ENCODE peak calls at places on chromosomes 7 and 10, in seven cellular contexts. Y is GM12891, Q is stomach, M is K562, H is transverse colon, W is spleen, E is GM23338. O is an unnamed sample.

GRCh38 chr7:5598769-5599371 is 175.2 kb upstream of the TNRC18 start:
- DNase-seq in Y (no peak), Q (no peak), M (peak), H (peak), W (no peak), E (peak), O (no peak)

GRCh38 chr7:131629203-131629871 is 72.9 kb upstream of the PODXL start:
- DNase-seq in Y (no peak), Q (no peak), M (no peak), H (no peak), W (no peak), E (no peak), O (no peak)

GRCh38 chr10:30647089-30647488 is 17.5 kb upstream of the LYZL2 start:
- DNase-seq in Y (no peak), Q (no peak), M (no peak), H (no peak), W (no peak), E (no peak), O (no peak)

GRCh38 chr10:58976254-58976653 is 200.2 kb upstream of the PHYHIPL start:
- DNase-seq in Y (no peak), Q (no peak), M (no peak), H (no peak), W (no peak), E (no peak), O (no peak)

GRCh38 chr7:155680124-155680523 is 35.7 kb downstream of the RBM33 start:
- DNase-seq in Y (no peak), Q (no peak), M (no peak), H (no peak), W (no peak), E (no peak), O (no peak)

GRCh38 chr10:3213174-3213573 is 40.6 kb upstream of the PITRM1 start:
- DNase-seq in Y (no peak), Q (no peak), M (no peak), H (peak), W (no peak), E (no peak), O (no peak)

GRCh38 chr10:17209302-17209701 is 7.8 kb upstream of the TRDMT1 start:
- DNase-seq in Y (no peak), Q (no peak), M (no peak), H (no peak), W (no peak), E (no peak), O (no peak)

GRCh38 chr10:97096327-97097153 is 89.2 kb downstream of the SLIT1 start:
- DNase-seq in Y (no peak), Q (no peak), M (no peak), H (no peak), W (no peak), E (no peak), O (no peak)

GRCh38 chr7:76222839-76223238 is 21.1 kb downstream of the SRRM3 start:
- DNase-seq in Y (no peak), Q (no peak), M (no peak), H (no peak), W (no peak), E (no peak), O (no peak)

GRCh38 chr10:30986027-30986672 is 45.5 kb downstream of the ZNF438 start:
- DNase-seq in Y (no peak), Q (no peak), M (no peak), H (no peak), W (no peak), E (no peak), O (no peak)

GRCh38 chr7:79548616-79549206 is 95.2 kb upstream of the MAGI2 start:
- DNase-seq in Y (no peak), Q (no peak), M (no peak), H (no peak), W (no peak), E (peak), O (no peak)

GRCh38 chr7:142690554-142691182 is 58.6 kb upstream of the PRSS1 start:
- DNase-seq in Y (no peak), Q (no peak), M (no peak), H (no peak), W (no peak), E (no peak), O (no peak)

GRCh38 chr10:18238875-18239485 is 98.8 kb downstream of the CACNB2 start:
- DNase-seq in Y (no peak), Q (no peak), M (peak), H (no peak), W (no peak), E (peak), O (no peak)

GRCh38 chr10:34854147-34854601 is 39.1 kb upstream of the PARD3 start:
- DNase-seq in Y (no peak), Q (no peak), M (no peak), H (no peak), W (no peak), E (no peak), O (no peak)

GRCh38 chr10:2700626-2701305 is 366.6 kb upstream of the PFKP start:
- DNase-seq in Y (no peak), Q (no peak), M (no peak), H (no peak), W (no peak), E (no peak), O (no peak)

GRCh38 chr7:77321300-77321699 is 94.8 kb downstream of the GSAP start:
- DNase-seq in Y (no peak), Q (no peak), M (no peak), H (no peak), W (no peak), E (no peak), O (no peak)

GRCh38 chr10:91410638-91411367 is 659 bp downstream of the HECTD2 start:
- DNase-seq in Y (no peak), Q (no peak), M (peak), H (no peak), W (no peak), E (no peak), O (peak)

GRCh38 chr7:132932321-132933075 is 149.4 kb downstream of the CHCHD3 start:
- DNase-seq in Y (no peak), Q (no peak), M (no peak), H (no peak), W (no peak), E (peak), O (no peak)

GRCh38 chr10:3687510-3688081 is 97.4 kb downstream of the KLF6 start:
- DNase-seq in Y (no peak), Q (no peak), M (no peak), H (no peak), W (no peak), E (no peak), O (no peak)

GRCh38 chr7:143485500-143485899 is 7.8 kb downstream of the TAS2R41 start:
- DNase-seq in Y (no peak), Q (no peak), M (no peak), H (no peak), W (no peak), E (no peak), O (no peak)

GRCh38 chr10:119079572-119080520 is 771 bp downstream of the EIF3A start:
- DNase-seq in Y (peak), Q (peak), M (peak), H (peak), W (peak), E (peak), O (peak)

GRCh38 chr7:4214501-4215155 is 467.5 kb upstream of the FOXK1 start:
- DNase-seq in Y (no peak), Q (no peak), M (no peak), H (no peak), W (no peak), E (no peak), O (no peak)

GRCh38 chr10:84177541-84178386 is 4.2 kb downstream of the GPR15LG start:
- DNase-seq in Y (no peak), Q (no peak), M (no peak), H (no peak), W (peak), E (no peak), O (peak)

GRCh38 chr7:39744620-39745019 is 121.2 kb downstream of the RALA start:
- DNase-seq in Y (no peak), Q (no peak), M (no peak), H (no peak), W (no peak), E (no peak), O (no peak)

GRCh38 chr10:102639527-102639926 is 4.8 kb upstream of the TRIM8 start:
- DNase-seq in Y (no peak), Q (no peak), M (no peak), H (no peak), W (no peak), E (no peak), O (no peak)

GRCh38 chr7:83739527-83739926 is 90.6 kb upstream of the SEMA3E start:
- DNase-seq in Y (no peak), Q (no peak), M (no peak), H (no peak), W (no peak), E (no peak), O (no peak)

GRCh38 chr10:132444877-132445351 is 47.9 kb downstream of the PWWP2B start:
- DNase-seq in Y (no peak), Q (no peak), M (no peak), H (no peak), W (peak), E (no peak), O (peak)

GRCh38 chr10:105974803-105975456 is 1189.6 kb downstream of the SORCS1 start:
- DNase-seq in Y (no peak), Q (peak), M (no peak), H (no peak), W (no peak), E (peak), O (no peak)

GRCh38 chr7:131026297-131027003 is 292.4 kb upstream of the KLF14 start:
- DNase-seq in Y (no peak), Q (no peak), M (no peak), H (no peak), W (no peak), E (no peak), O (no peak)

GRCh38 chr10:132443605-132443997 is 46.6 kb downstream of the PWWP2B start:
- DNase-seq in Y (peak), Q (no peak), M (peak), H (peak), W (peak), E (no peak), O (peak)

GRCh38 chr10:48366261-48366660 is 59.8 kb downstream of the MAPK8 start:
- DNase-seq in Y (no peak), Q (no peak), M (no peak), H (no peak), W (no peak), E (no peak), O (no peak)

GRCh38 chr10:44966129-44966815 is 6.7 kb downstream of the RASSF4 start:
- DNase-seq in Y (no peak), Q (no peak), M (no peak), H (no peak), W (peak), E (no peak), O (no peak)

GRCh38 chr10:11162828-11163599 is 145.3 kb downstream of the CELF2 start:
- DNase-seq in Y (peak), Q (peak), M (peak), H (peak), W (peak), E (no peak), O (peak)

GRCh38 chr7:64184376-64184775 is 22.6 kb upstream of the ZNF735 start:
- DNase-seq in Y (no peak), Q (no peak), M (no peak), H (no peak), W (no peak), E (no peak), O (no peak)

GRCh38 chr10:36739884-36740445 is 385.4 kb upstream of the ANKRD30A start:
- DNase-seq in Y (no peak), Q (no peak), M (no peak), H (no peak), W (no peak), E (no peak), O (no peak)

GRCh38 chr10:17229016-17229716 is 1.1 kb downstream of the VIM start:
- DNase-seq in Y (no peak), Q (peak), M (peak), H (peak), W (peak), E (peak), O (peak)

GRCh38 chr7:36203081-36203775 is 50.2 kb downstream of the EEPD1 start:
- DNase-seq in Y (no peak), Q (no peak), M (no peak), H (no peak), W (no peak), E (no peak), O (no peak)

GRCh38 chr10:95245425-95246055 is 45.3 kb downstream of the PDLIM1 start:
- DNase-seq in Y (no peak), Q (no peak), M (no peak), H (no peak), W (no peak), E (no peak), O (no peak)

GRCh38 chr10:95246582-95247051 is 44.2 kb downstream of the PDLIM1 start:
- DNase-seq in Y (no peak), Q (peak), M (peak), H (peak), W (peak), E (peak), O (no peak)

GRCh38 chr10:95248989-95249388 is 41.8 kb downstream of the PDLIM1 start:
- DNase-seq in Y (no peak), Q (no peak), M (no peak), H (no peak), W (no peak), E (no peak), O (no peak)

GRCh38 chr10:95247881-95248583 is 42.8 kb downstream of the PDLIM1 start:
- DNase-seq in Y (no peak), Q (no peak), M (no peak), H (no peak), W (no peak), E (no peak), O (no peak)

DNA sequence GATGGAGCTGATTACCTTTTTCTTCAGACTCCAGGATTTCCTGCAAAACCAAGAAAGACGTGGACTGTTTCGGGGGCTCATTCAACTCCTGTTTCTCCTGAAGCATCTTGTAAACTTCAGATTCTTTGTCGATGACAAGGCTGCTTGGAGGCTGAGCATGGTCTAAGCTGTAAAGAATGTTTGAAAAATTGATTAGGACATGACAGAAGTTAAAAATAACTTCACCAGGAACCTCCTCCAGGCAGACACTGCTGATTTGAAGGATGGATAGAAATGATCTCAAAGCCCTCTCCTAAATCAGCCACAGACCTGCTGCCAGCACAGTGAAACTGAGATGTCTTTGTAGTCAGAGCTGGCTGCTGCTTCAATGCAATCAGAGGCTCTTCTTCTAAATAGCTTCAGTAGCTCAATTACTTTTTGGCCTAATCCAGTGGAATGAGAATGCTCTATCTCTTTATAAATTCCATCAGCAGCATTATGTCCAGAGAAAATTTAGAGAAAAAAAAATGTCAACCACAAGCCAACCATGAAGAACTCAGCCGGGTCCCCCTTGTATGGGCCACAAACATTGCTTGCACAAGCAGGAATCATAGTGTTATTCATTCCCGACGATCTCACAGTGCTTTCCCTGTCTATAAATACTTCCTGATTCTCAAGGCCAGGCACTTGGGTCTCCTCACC is 43.5 kb downstream of the PDLIM1 start:
- DNase-seq in Y (no peak), Q (no peak), M (no peak), H (no peak), W (no peak), E (no peak), O (no peak)
- TF ChIP-seq POLR2AphosphoS5 in Y (no peak), Q (no peak), M (no peak), H (no peak), W (no peak), E (no peak), O (no peak)

GRCh38 chr10:73251683-73252444 is 580 bp downstream of the MRPS16 start:
- DNase-seq in Y (no peak), Q (no peak), M (peak), H (no peak), W (peak), E (peak), O (no peak)
- TF ChIP-seq POLR2AphosphoS5 in Y (no peak), Q (no peak), M (no peak), H (no peak), W (no peak), E (no peak), O (no peak)

GRCh38 chr10:93463723-93464511 is 18.2 kb downstream of the MYOF start:
- DNase-seq in Y (no peak), Q (no peak), M (no peak), H (peak), W (no peak), E (no peak), O (no peak)

GRCh38 chr10:93461807-93462178 is 20.3 kb downstream of the MYOF start:
- DNase-seq in Y (no peak), Q (peak), M (no peak), H (no peak), W (no peak), E (no peak), O (no peak)

GRCh38 chr10:93461124-93461806 is 20.9 kb downstream of the MYOF start:
- DNase-seq in Y (no peak), Q (no peak), M (no peak), H (no peak), W (no peak), E (no peak), O (no peak)

GRCh38 chr10:93462881-93463280 is 19.3 kb downstream of the MYOF start:
- DNase-seq in Y (no peak), Q (no peak), M (no peak), H (no peak), W (no peak), E (no peak), O (no peak)

DNA sequence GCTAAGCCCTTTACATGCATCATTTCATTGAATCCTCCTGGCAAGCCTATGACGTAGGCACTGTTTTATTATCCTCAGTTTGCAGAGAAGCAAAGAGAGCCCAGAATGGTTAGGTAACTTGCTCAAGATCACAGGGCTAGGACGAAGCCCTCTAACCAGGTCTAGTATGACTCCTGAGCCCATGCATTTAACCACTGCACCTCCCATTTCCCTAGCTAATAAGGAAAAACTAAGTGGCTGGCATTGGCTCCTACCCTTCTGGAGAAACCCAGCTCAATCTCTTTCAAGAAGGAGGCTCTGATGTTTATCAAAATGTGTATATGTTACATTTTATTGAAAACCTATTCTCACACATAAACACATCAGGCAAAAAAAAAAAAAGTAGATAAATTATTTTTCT is 19.8 kb downstream of the MYOF start:
- DNase-seq in Y (no peak), Q (no peak), M (no peak), H (no peak), W (no peak), E (no peak), O (no peak)
- TF ChIP-seq POLR2AphosphoS5 in Y (no peak), Q (no peak), M (no peak), H (no peak), W (no peak), E (no peak), O (no peak)

GRCh38 chr7:20287317-20287716 is 43.4 kb upstream of the ITGB8 start:
- DNase-seq in Y (no peak), Q (no peak), M (no peak), H (no peak), W (no peak), E (no peak), O (no peak)
- TF ChIP-seq POLR2AphosphoS5 in Y (no peak), Q (no peak), M (no peak), H (no peak), W (no peak), E (no peak), O (no peak)

DNA sequence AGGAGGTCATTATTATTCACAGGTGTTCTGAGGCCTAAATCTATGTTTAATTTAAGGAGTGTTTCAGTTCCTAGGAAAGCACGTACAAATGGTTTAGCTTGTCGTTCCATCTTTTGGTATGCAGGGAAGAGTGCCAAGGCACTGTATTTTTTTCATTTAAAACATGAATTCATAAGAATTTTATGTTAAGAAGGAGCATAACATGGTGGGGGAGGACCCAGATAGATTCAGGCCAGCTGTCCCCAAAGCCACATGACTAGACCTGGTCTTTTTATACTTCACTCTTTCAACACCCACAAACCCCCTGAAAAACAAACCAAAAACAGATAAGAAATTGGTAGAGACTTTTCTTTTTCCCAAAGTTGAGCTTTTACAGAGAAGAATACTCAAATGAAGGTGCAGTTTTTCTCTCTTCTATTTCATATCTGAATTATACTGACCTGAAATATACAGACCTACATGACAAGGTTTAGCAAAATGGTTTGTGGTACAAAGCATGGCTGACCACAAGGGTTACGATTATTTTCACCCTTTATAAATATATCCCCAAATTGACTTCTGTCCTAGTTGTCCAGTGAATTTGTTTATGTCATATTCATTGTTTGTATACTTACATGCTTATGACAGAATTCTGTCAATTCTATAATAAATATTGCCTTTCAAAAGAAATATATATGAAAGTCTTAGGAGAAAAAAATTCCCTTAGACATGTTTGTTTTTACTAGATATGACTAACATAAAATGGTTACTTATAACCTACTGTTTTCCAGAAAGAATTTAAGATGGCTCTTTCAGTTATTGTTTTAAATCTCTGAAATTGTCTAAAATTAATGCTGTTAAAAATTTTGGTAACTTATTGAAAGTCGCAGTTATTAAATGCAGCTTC is 71.4 kb downstream of the AP3M1 start:
- DNase-seq in Y (no peak), Q (no peak), M (no peak), H (no peak), W (no peak), E (no peak), O (no peak)
- TF ChIP-seq POLR2AphosphoS5 in Y (no peak), Q (no peak), M (no peak), H (no peak), W (no peak), E (no peak), O (no peak)